ENCODE peak calls at places on chromosomes 13 and 19, in four cellular contexts. K is GM23248, T is upper lobe of right lung, G is esophagus squamous epithelium. R is an unnamed sample.

GRCh38 chr19:48248081-48248833 is 7.5 kb downstream of the CARD8 start:
- DNase-seq in K (no peak), G (no peak), T (no peak), R (no peak)

GRCh38 chr19:46928951-46929350 is 68.2 kb downstream of the ARHGAP35 start:
- DNase-seq in K (peak; percentile 45), T (no peak), G (no peak), R (no peak)

GRCh38 chr13:90420683-90421082 is 926.8 kb upstream of the MIR17HG start:
- DNase-seq in G (no peak), K (no peak), T (no peak), R (no peak)

GRCh38 chr19:54388001-54388802 is 23.5 kb upstream of the LAIR1 start:
- DNase-seq in K (peak; percentile 10), T (peak; percentile 69), G (no peak), R (peak; percentile 72)

GRCh38 chr13:30874561-30874960 is 31.5 kb upstream of the MEDAG start:
- DNase-seq in G (no peak), T (no peak), K (peak; percentile 62), R (no peak)

GRCh38 chr13:77510156-77510555 is 25.4 kb upstream of the SCEL start:
- DNase-seq in T (no peak), K (no peak), G (no peak), R (no peak)

GRCh38 chr13:33322965-33323668 is 37.6 kb upstream of the STARD13 start:
- DNase-seq in G (no peak), T (no peak), K (no peak), R (no peak)

GRCh38 chr13:30734434-30734833 is 909 bp upstream of the ALOX5AP start:
- DNase-seq in G (no peak), T (no peak), K (peak; percentile 73), R (no peak)

GRCh38 chr13:25171517-25172302 is at the start of gene AMER2:
- DNase-seq in G (no peak), K (peak; percentile 49), T (no peak), R (no peak)

GRCh38 chr19:50425581-50425980 is 6.8 kb downstream of the SPIB start:
- DNase-seq in T (no peak), G (no peak), K (no peak), R (no peak)

GRCh38 chr19:54938906-54939305 is 8.4 kb downstream of the NLRP7 start:
- DNase-seq in K (no peak), G (no peak), T (no peak), R (no peak)

GRCh38 chr13:47932953-47933687 is 68.0 kb downstream of the SUCLA2 start:
- DNase-seq in T (no peak), G (no peak), K (no peak), R (no peak)

GRCh38 chr19:47111081-47111589 is 2.4 kb downstream of the ZC3H4 start:
- DNase-seq in G (no peak), T (peak; percentile 74), K (peak; percentile 43), R (no peak)

GRCh38 chr19:33450689-33451088 is 70.9 kb downstream of the PEPD start:
- DNase-seq in K (no peak), G (no peak), T (no peak), R (peak; percentile 39)

GRCh38 chr13:78604782-78605611 is 1.6 kb upstream of the POU4F1 start:
- DNase-seq in T (no peak), K (peak; percentile 52), G (no peak), R (no peak)

GRCh38 chr13:54433511-54434206 is 1405.0 kb downstream of the OLFM4 start:
- DNase-seq in G (no peak), K (no peak), T (no peak), R (no peak)

GRCh38 chr13:113586661-113587479 is 2.3 kb downstream of the TFDP1 start:
- DNase-seq in T (peak; percentile 40), K (no peak), G (no peak), R (peak; percentile 36)

GRCh38 chr13:67235265-67235664 is 5.1 kb upstream of the PCDH9 start:
- DNase-seq in T (no peak), G (no peak), K (no peak), R (no peak)

GRCh38 chr19:33828266-33829075 is 31.8 kb downstream of the KCTD15 start:
- DNase-seq in K (no peak), T (peak; percentile 36), G (no peak), R (no peak)

GRCh38 chr13:92483894-92484293 is 742.7 kb upstream of the GPC6 start:
- DNase-seq in T (no peak), K (no peak), G (no peak), R (no peak)

GRCh38 chr13:45941261-45941660 is 89.7 kb upstream of the SIAH3 start:
- DNase-seq in G (no peak), K (no peak), T (no peak), R (no peak)

GRCh38 chr13:101049166-101049850 is 367.0 kb downstream of the NALCN start:
- DNase-seq in G (no peak), K (peak; percentile 42), T (no peak), R (no peak)

GRCh38 chr13:45337803-45338202 is 3.2 kb downstream of the TPT1 start:
- DNase-seq in T (no peak), G (no peak), K (no peak), R (no peak)

GRCh38 chr13:30362869-30363268 is 55.5 kb upstream of the KATNAL1 start:
- DNase-seq in K (peak; percentile 49), G (no peak), T (no peak), R (no peak)

GRCh38 chr19:4375620-4376228 is 24.6 kb downstream of the SH3GL1 start:
- DNase-seq in G (no peak), T (no peak), K (peak; percentile 87), R (peak; percentile 72)

GRCh38 chr13:113863511-113864302 is at the start of gene GAS6:
- DNase-seq in G (no peak), T (peak; percentile 80), K (peak; percentile 76), R (no peak)

GRCh38 chr19:51294211-51294976 is 17.1 kb upstream of the IGLON5 start:
- DNase-seq in T (no peak), K (no peak), G (no peak), R (no peak)

GRCh38 chr13:101217086-101217485 is 199.2 kb downstream of the NALCN start:
- DNase-seq in T (no peak), G (no peak), K (no peak), R (no peak)

GRCh38 chr13:105814219-105814901 is 721.1 kb downstream of the EFNB2 start:
- DNase-seq in K (no peak), G (no peak), T (no peak), R (no peak)

GRCh38 chr13:99218969-99219368 is 18.3 kb downstream of the UBAC2 start:
- DNase-seq in K (no peak), G (no peak), T (no peak), R (no peak)

GRCh38 chr19:28201462-28201943 is 1011.4 kb downstream of the UQCRFS1 start:
- DNase-seq in T (no peak), G (no peak), K (no peak), R (no peak)

GRCh38 chr19:29054886-29055675 is 157.9 kb downstream of the UQCRFS1 start:
- DNase-seq in K (peak; percentile 3), T (no peak), G (no peak), R (no peak)

GRCh38 chr13:24097064-24097463 is 63.5 kb upstream of the SPATA13 start:
- DNase-seq in G (no peak), T (no peak), K (peak; percentile 92), R (no peak)

GRCh38 chr19:584240-585001 is 5.3 kb upstream of the HCN2 start:
- DNase-seq in T (peak; percentile 77), K (peak; percentile 58), G (no peak), R (peak; percentile 83)

GRCh38 chr19:7426986-7427385 is 61.8 kb downstream of the PEX11G start:
- DNase-seq in T (no peak), K (no peak), G (no peak), R (no peak)

GRCh38 chr19:33702606-33703437 is 81.1 kb downstream of the CHST8 start:
- DNase-seq in T (peak; percentile 57), K (no peak), G (no peak), R (peak; percentile 32)

GRCh38 chr13:51912091-51912490 is 50.3 kb downstream of the CCDC70 start:
- DNase-seq in G (no peak), K (no peak), T (no peak), R (no peak)

GRCh38 chr19:4390862-4391693 is 9.3 kb downstream of the SH3GL1 start:
- DNase-seq in T (no peak), K (peak; percentile 75), G (no peak), R (no peak)

GRCh38 chr19:1893791-1894190 is 8.5 kb upstream of the ABHD17A start:
- DNase-seq in G (no peak), T (no peak), K (no peak), R (no peak)

GRCh38 chr19:1901940-1902404 is 3.2 kb upstream of the ADAT3 start:
- DNase-seq in G (no peak), K (no peak), T (no peak), R (no peak)

DNA sequence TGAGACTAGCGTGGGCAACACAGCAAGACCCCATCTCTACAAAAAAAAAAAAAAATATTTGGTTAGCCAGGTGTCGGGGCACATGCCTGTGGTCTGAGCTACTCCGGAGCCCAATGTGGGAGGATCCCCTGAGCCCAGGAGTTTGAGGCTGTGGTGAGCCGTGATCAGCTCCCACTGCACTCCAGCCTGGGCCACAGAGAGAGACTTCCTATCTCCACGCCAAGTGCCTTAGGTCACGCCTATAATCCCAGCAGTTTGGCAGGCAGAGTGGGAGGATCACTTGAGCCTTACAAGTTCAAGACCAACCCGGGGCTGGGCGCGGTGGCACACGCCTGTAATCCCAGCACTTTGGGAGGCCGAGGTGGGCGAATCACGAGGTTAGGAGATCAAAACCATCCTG is 8.7 kb upstream of the ADAT3 start:
- DNase-seq in G (no peak), K (no peak), T (no peak), R (no peak)
- H3K27ac ChIP-seq in G (no peak overlapping the region), K (no peak overlapping the region), T (no peak overlapping the region), R (no peak overlapping the region)

GRCh38 chr13:95258098-95258497 is 43.2 kb downstream of the ABCC4 start:
- DNase-seq in G (no peak), T (no peak), K (no peak), R (no peak)

GRCh38 chr13:95254341-95254740 is 46.9 kb downstream of the ABCC4 start:
- DNase-seq in T (no peak), K (peak; percentile 46), G (no peak), R (no peak)

GRCh38 chr13:95256086-95256485 is 45.2 kb downstream of the ABCC4 start:
- DNase-seq in T (no peak), G (no peak), K (peak; percentile 92), R (no peak)

GRCh38 chr13:95253033-95253432 is 48.2 kb downstream of the ABCC4 start:
- DNase-seq in K (no peak), T (no peak), G (no peak), R (no peak)

GRCh38 chr13:95255072-95255732 is 46.0 kb downstream of the ABCC4 start:
- DNase-seq in K (no peak), T (no peak), G (no peak), R (no peak)
- H3K4me1 ChIP-seq in K (peaks cover 19% of the 10 kb centered on the region), T (no peaks in the 10 kb centered on the region), G (no peaks in the 10 kb centered on the region), R (no peaks in the 10 kb centered on the region)

GRCh38 chr13:108643646-108644353 is 14.4 kb downstream of the MYO16 start:
- DNase-seq in K (no peak), G (no peak), T (no peak), R (no peak)

GRCh38 chr13:108645376-108645775 is 16.0 kb downstream of the MYO16 start:
- DNase-seq in G (no peak), K (no peak), T (no peak), R (no peak)
- H3K9me3 ChIP-seq in G (peaks cover 8% of the 10 kb centered on the region), K (no peaks in the 10 kb centered on the region), T (no peaks in the 10 kb centered on the region), R (peaks cover 5% of the 10 kb centered on the region)

GRCh38 chr19:10136936-10137335 is 17.2 kb upstream of the EIF3G start:
- DNase-seq in G (no peak), T (no peak), K (no peak), R (no peak)
- H3K27ac ChIP-seq in G (no peak overlapping the region), T (no peak overlapping the region), K (no peak overlapping the region), R (no peak overlapping the region)

R was measured in aorta.